ENCODE peak calls at places on chromosomes 12 and 14, in nine cellular contexts. V is sigmoid colon, J is left lung, I is GM20000, G is spleen, S is A549, U is GM13976, Q is breast epithelium, O is thoracic aorta. M is an unnamed sample.

GRCh38 chr12:123634142-123634561 is 523 bp downstream of the GTF2H3 start:
- DNase-seq in S (no peak), O (no peak), U (no peak), J (no peak), V (no peak), Q (no peak), G (no peak), I (no peak), M (no peak)

GRCh38 chr14:37559386-37559785 is 35.7 kb downstream of the FOXA1 start:
- DNase-seq in Q (no peak), U (no peak), S (no peak), I (no peak), J (no peak), V (no peak), O (no peak), G (no peak), M (no peak)

GRCh38 chr12:53380104-53380796 is at the start of gene SP1:
- DNase-seq in O (peak; percentile 50), U (peak; percentile 90), G (peak; percentile 98), S (peak; percentile 70), I (peak; percentile 91), Q (peak; percentile 88), V (peak; percentile 97), J (peak; percentile 94), M (peak; percentile 97)

GRCh38 chr12:99619389-99620158 is 28.0 kb upstream of the GARIN6 start:
- DNase-seq in U (no peak), O (no peak), I (peak; percentile 19), S (no peak), J (no peak), Q (no peak), G (no peak), V (no peak), M (no peak)

GRCh38 chr12:102321305-102322082 is 123.9 kb upstream of the PMCH start:
- DNase-seq in J (no peak), Q (no peak), I (no peak), U (no peak), O (no peak), S (no peak), G (no peak), V (no peak), M (no peak)

GRCh38 chr14:38074091-38074490 is 133.6 kb upstream of the SSTR1 start:
- DNase-seq in O (no peak), U (no peak), Q (no peak), J (no peak), S (no peak), G (no peak), I (no peak), V (no peak), M (no peak)

GRCh38 chr14:91331761-91332447 is 85.7 kb downstream of the CCDC88C start:
- DNase-seq in O (no peak), Q (no peak), I (no peak), S (no peak), U (no peak), G (peak; percentile 88), V (no peak), J (peak; percentile 79), M (no peak)

GRCh38 chr14:43166163-43166562 is 1340.9 kb downstream of the FSCB start:
- DNase-seq in O (no peak), U (no peak), I (no peak), S (no peak), V (no peak), G (no peak), J (no peak), Q (no peak), M (no peak)

GRCh38 chr14:59275668-59276067 is 87.2 kb downstream of the DAAM1 start:
- DNase-seq in G (no peak), Q (no peak), O (no peak), J (no peak), V (no peak), U (peak; percentile 62), I (peak; percentile 61), S (peak; percentile 45), M (no peak)

GRCh38 chr12:103560604-103561101 is 26.4 kb upstream of the STAB2 start:
- DNase-seq in V (no peak), I (no peak), S (peak; percentile 89), Q (no peak), G (no peak), U (no peak), O (no peak), J (no peak), M (no peak)

GRCh38 chr12:109566424-109566823 is 6.9 kb downstream of the MMAB start:
- DNase-seq in U (no peak), G (no peak), J (no peak), I (no peak), V (no peak), S (no peak), O (no peak), Q (no peak), M (no peak)

GRCh38 chr12:112018571-112019237 is 5.5 kb downstream of the ERP29 start:
- DNase-seq in J (no peak), O (no peak), U (no peak), S (no peak), Q (no peak), G (no peak), V (no peak), I (no peak), M (no peak)

GRCh38 chr12:108561852-108562347 is 496 bp upstream of the ISCU start:
- DNase-seq in I (no peak), J (no peak), G (no peak), U (no peak), S (no peak), V (no peak), O (no peak), Q (no peak), M (no peak)

GRCh38 chr12:3973269-3973884 is 100.2 kb upstream of the PARP11 start:
- DNase-seq in S (no peak), U (no peak), J (no peak), I (no peak), G (no peak), O (no peak), V (no peak), Q (no peak), M (no peak)

GRCh38 chr14:23580948-23581281 is 2.3 kb upstream of the JPH4 start:
- DNase-seq in I (no peak), V (peak; percentile 26), Q (no peak), J (no peak), S (no peak), U (no peak), O (no peak), G (no peak), M (no peak)

GRCh38 chr14:70096866-70097265 is 91.9 kb downstream of the SLC8A3 start:
- DNase-seq in Q (no peak), I (no peak), G (no peak), S (peak; percentile 13), U (no peak), J (no peak), V (no peak), O (no peak), M (no peak)

GRCh38 chr14:20477211-20477876 is 8.1 kb downstream of the PNP start:
- DNase-seq in V (no peak), S (no peak), J (peak; percentile 72), O (no peak), I (no peak), U (no peak), G (no peak), Q (no peak), M (no peak)

DNA sequence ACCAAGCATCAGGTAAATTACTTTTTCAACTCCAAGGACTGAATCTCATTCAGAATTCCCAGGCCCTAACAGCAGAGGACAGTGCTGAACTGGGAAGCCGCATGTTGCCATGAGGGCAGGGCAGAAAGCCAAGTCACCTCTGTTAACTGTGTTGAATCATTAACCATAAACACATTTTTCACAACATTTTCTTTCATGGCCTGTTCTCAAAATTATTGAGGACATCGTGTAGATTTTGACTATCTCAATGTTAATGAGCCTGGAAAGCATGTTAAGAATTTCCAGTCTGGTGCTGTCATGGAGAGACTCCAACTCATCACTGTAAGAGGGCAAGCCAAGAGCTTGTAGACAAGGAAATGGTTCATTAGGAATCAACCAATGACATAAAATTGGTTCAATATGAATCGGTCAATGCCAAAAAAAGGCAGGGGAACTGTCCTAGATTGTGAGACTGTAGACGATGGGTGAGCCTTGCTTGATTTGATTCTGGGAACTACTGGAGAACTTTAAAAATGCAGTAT is 33.7 kb downstream of the CPM start:
- DNase-seq in U (no peak), J (peak; percentile 56), I (no peak), V (peak; percentile 71), S (peak; percentile 25), Q (no peak), G (no peak), O (no peak), M (no peak)
- TF ChIP-seq CTCF in U (no peak), J (peak; percentile 17), I (no peak), V (no peak), S (peak; percentile 50), Q (no peak), G (no peak), O (no peak), M (peak; percentile 73)

GRCh38 chr12:113232232-113232615 is 11.0 kb downstream of the TPCN1 start:
- DNase-seq in U (no peak), I (no peak), V (peak; percentile 53), G (peak; percentile 76), Q (no peak), O (no peak), S (no peak), J (peak; percentile 30), M (no peak)
- TF ChIP-seq CTCF in U (no peak), I (no peak), V (no peak), G (no peak), Q (no peak), O (no peak), S (no peak), J (no peak), M (no peak)

GRCh38 chr14:80862983-80863382 is 78.6 kb downstream of the CEP128 start:
- DNase-seq in O (no peak), J (no peak), Q (no peak), U (no peak), S (no peak), V (no peak), G (no peak), I (no peak), M (no peak)
- TF ChIP-seq CTCF in O (no peak), J (peak; percentile 12), Q (no peak), U (no peak), S (peak; percentile 59), V (no peak), G (no peak), I (no peak), M (peak; percentile 85)

GRCh38 chr14:100827751-100828447 is 2.0 kb downstream of the MEG3 start:
- DNase-seq in J (no peak), U (no peak), I (no peak), G (no peak), Q (no peak), S (no peak), V (no peak), O (no peak), M (no peak)

GRCh38 chr14:100826371-100827139 is 637 bp downstream of the MEG3 start:
- DNase-seq in J (no peak), G (peak; percentile 38), Q (no peak), S (no peak), U (no peak), O (no peak), V (no peak), I (no peak), M (no peak)

GRCh38 chr14:100827140-100827517 is 1.2 kb downstream of the MEG3 start:
- DNase-seq in G (no peak), S (no peak), Q (no peak), J (no peak), I (no peak), V (no peak), U (no peak), O (no peak), M (no peak)

GRCh38 chr14:100830681-100831080 is 4.8 kb downstream of the MEG3 start:
- DNase-seq in U (no peak), V (no peak), J (no peak), I (no peak), G (no peak), O (no peak), S (no peak), Q (no peak), M (no peak)

GRCh38 chr14:100828448-100828834 is 2.5 kb downstream of the MEG3 start:
- DNase-seq in U (no peak), Q (no peak), J (no peak), V (no peak), O (no peak), G (no peak), I (no peak), S (no peak), M (no peak)
- TF ChIP-seq CTCF in U (no peak), Q (no peak), J (no peak), V (no peak), O (no peak), G (no peak), I (no peak), S (no peak), M (no peak)

M was measured in chondrocyte.